ENCODE peak calls at places on chromosomes 4 and X, in ten cellular contexts. X, E, O, N, B, J, Q, A, R and T are unnamed samples.

GRCh38 chrX:119477812-119478232 is 9.6 kb downstream of the SLC25A5 start:
- DNase-seq in X (no peak), E (peak; percentile 68), O (no peak), N (no peak), B (peak; percentile 92), J (peak; percentile 93), Q (no peak), A (no peak), R (no peak), T (no peak)

GRCh38 chrX:134526399-134526798 is 66.4 kb downstream of the HPRT1 start:
- DNase-seq in X (no peak), E (no peak), O (no peak), N (no peak), B (no peak), J (peak; percentile 31), Q (no peak), A (no peak), R (no peak), T (no peak)

GRCh38 chr4:64617813-64618212 is 208.6 kb upstream of the TECRL start:
- DNase-seq in X (no peak), E (peak; percentile 57), O (no peak), N (no peak), B (no peak), J (no peak), Q (no peak), A (no peak), R (no peak), T (no peak)

GRCh38 chrX:110132450-110133114 is 129.7 kb downstream of the TMEM164 start:
- DNase-seq in X (no peak), E (no peak), O (no peak), N (no peak), B (no peak), J (no peak), Q (no peak), A (no peak), R (no peak), T (no peak)

GRCh38 chrX:77505227-77505626 is 58.0 kb downstream of the FGF16 start:
- DNase-seq in X (no peak), E (peak; percentile 11), O (no peak), N (no peak), B (no peak), J (peak; percentile 71), Q (peak; percentile 36), A (no peak), R (no peak), T (no peak)

GRCh38 chrX:349702-350101 is 31.1 kb upstream of the GTPBP6 start:
- DNase-seq in X (no peak), E (no peak), O (no peak), N (no peak), B (no peak), J (no peak), Q (no peak), A (no peak), R (no peak), T (no peak)

GRCh38 chrX:106039920-106040319 is 1.4 kb upstream of the SERPINA7 start:
- DNase-seq in X (no peak), E (peak; percentile 14), O (no peak), N (no peak), B (no peak), J (peak; percentile 2), Q (no peak), A (no peak), R (peak; percentile 10), T (no peak)

GRCh38 chrX:118455013-118455412 is 40.6 kb upstream of the DOCK11 start:
- DNase-seq in X (no peak), E (no peak), O (no peak), N (no peak), B (no peak), J (no peak), Q (no peak), A (no peak), R (no peak), T (no peak)

GRCh38 chr4:147799986-147800555 is 68.2 kb downstream of the ARHGAP10 start:
- DNase-seq in X (peak; percentile 27), E (peak; percentile 62), O (no peak), N (no peak), B (no peak), J (no peak), Q (no peak), A (no peak), R (no peak), T (no peak)

GRCh38 chr4:88865466-88865865 is 167.8 kb upstream of the NAP1L5 start:
- DNase-seq in X (no peak), E (no peak), O (no peak), N (no peak), B (no peak), J (peak; percentile 35), Q (no peak), A (no peak), R (no peak), T (no peak)

GRCh38 chr4:106367072-106367471 is 1.5 kb downstream of the GIMD1 start:
- DNase-seq in X (no peak), E (no peak), O (no peak), N (no peak), B (no peak), J (no peak), Q (no peak), A (no peak), R (no peak), T (no peak)

GRCh38 chr4:54473077-54473545 is 184.6 kb upstream of the KIT start:
- DNase-seq in X (no peak), E (peak; percentile 88), O (no peak), N (no peak), B (peak; percentile 39), J (peak; percentile 24), Q (peak; percentile 66), A (no peak), R (no peak), T (no peak)

GRCh38 chr4:138111462-138112000 is 130.6 kb downstream of the SLC7A11 start:
- DNase-seq in X (no peak), E (peak; percentile 81), O (no peak), N (no peak), B (no peak), J (peak; percentile 66), Q (no peak), A (no peak), R (peak; percentile 32), T (no peak)

GRCh38 chrX:136694491-136695087 is 46.6 kb downstream of the CD40LG start:
- DNase-seq in X (peak; percentile 13), E (peak; percentile 37), O (peak; percentile 0), N (no peak), B (no peak), J (peak; percentile 73), Q (no peak), A (no peak), R (no peak), T (no peak)

GRCh38 chrX:45803383-45803921 is 602.8 kb upstream of the DIPK2B start:
- DNase-seq in X (no peak), E (peak; percentile 71), O (no peak), N (no peak), B (no peak), J (peak; percentile 95), Q (no peak), A (no peak), R (no peak), T (no peak)

GRCh38 chrX:129779747-129780146 is at the start of gene SASH3:
- DNase-seq in X (no peak), E (no peak), O (no peak), N (peak; percentile 45), B (no peak), J (no peak), Q (no peak), A (no peak), R (no peak), T (peak; percentile 61)

GRCh38 chr4:145234086-145234694 is 53.8 kb upstream of the OTUD4 start:
- DNase-seq in X (peak; percentile 42), E (peak; percentile 41), O (peak; percentile 32), N (peak; percentile 24), B (peak; percentile 52), J (peak; percentile 78), Q (peak; percentile 40), A (peak; percentile 17), R (peak; percentile 66), T (peak; percentile 25)

GRCh38 chr4:182916483-182917181 is 554 bp downstream of the DCTD start:
- DNase-seq in X (peak; percentile 19), E (peak; percentile 53), O (peak; percentile 7), N (peak; percentile 71), B (peak; percentile 52), J (peak; percentile 72), Q (peak; percentile 32), A (peak; percentile 19), R (peak; percentile 41), T (peak; percentile 77)

GRCh38 chrX:18075603-18076002 is 145.1 kb downstream of the BEND2 start:
- DNase-seq in X (no peak), E (no peak), O (peak; percentile 75), N (no peak), B (no peak), J (no peak), Q (peak; percentile 85), A (no peak), R (no peak), T (no peak)

GRCh38 chrX:23333842-23334535 is 660 bp upstream of the PTCHD1 start:
- DNase-seq in X (no peak), E (peak; percentile 11), O (no peak), N (no peak), B (no peak), J (no peak), Q (no peak), A (no peak), R (peak; percentile 52), T (no peak)

GRCh38 chr4:12924728-12925320 is 559.3 kb downstream of the RAB28 start:
- DNase-seq in X (no peak), E (no peak), O (no peak), N (no peak), B (no peak), J (no peak), Q (no peak), A (no peak), R (no peak), T (no peak)

GRCh38 chrX:111352424-111352823 is 59.6 kb downstream of the DCX start:
- DNase-seq in X (no peak), E (peak; percentile 75), O (no peak), N (peak; percentile 33), B (no peak), J (peak; percentile 11), Q (peak; percentile 72), A (no peak), R (no peak), T (peak; percentile 32)